ENCODE peak calls at places on chromosomes 2 and 18, in seven cellular contexts. Y, A, L, P, D, B and M are unnamed samples.

GRCh38 chr18:22348521-22349316 is 69.0 kb downstream of the CTAGE1 start:
- DNase-seq in Y (no peak), A (peak), L (no peak), P (no peak), D (no peak), B (peak), M (no peak)

GRCh38 chr2:5846881-5847280 is 154.7 kb downstream of the SOX11 start:
- DNase-seq in Y (no peak), A (no peak), L (no peak), P (no peak), D (no peak), B (no peak), M (no peak)

GRCh38 chr18:60198063-60198462 is 174.5 kb downstream of the MC4R start:
- DNase-seq in Y (no peak), A (no peak), L (no peak), P (no peak), D (peak), B (no peak), M (no peak)

GRCh38 chr2:151410485-151410833 is 757 bp downstream of the RIF1 start:
- DNase-seq in Y (peak), A (peak), L (no peak), P (peak), D (no peak), B (peak), M (peak)

GRCh38 chr2:101704816-101705565 is 7.5 kb downstream of the MAP4K4 start:
- DNase-seq in Y (no peak), A (no peak), L (no peak), P (no peak), D (no peak), B (no peak), M (no peak)

GRCh38 chr18:48031011-48031480 is 100.6 kb upstream of the SMAD2 start:
- DNase-seq in Y (no peak), A (no peak), L (peak), P (no peak), D (peak), B (peak), M (no peak)

GRCh38 chr2:29012211-29012681 is 31.1 kb downstream of the TOGARAM2 start:
- DNase-seq in Y (peak), A (peak), L (no peak), P (no peak), D (peak), B (no peak), M (no peak)

GRCh38 chr2:72581560-72582181 is 244.2 kb downstream of the EXOC6B start:
- DNase-seq in Y (no peak), A (no peak), L (no peak), P (no peak), D (no peak), B (peak), M (no peak)